ENCODE peak calls at places on chromosomes 7 and 10, in ten cellular contexts. N is kidney tubule cell; E is ACHN; U is M059J; R is NCI-H1417; V is GOT3; J is activated T-cell treated with anti-CD3 and anti-CD28 coated beads, Interleukin-2, amount 50 U/mL, for 72 hours; X is HEK293T; S is body of pancreas; Y is iris pigment epithelial cell. O is an unnamed sample.
A peak's percentile ranks its signal among the peaks of the same experiment; 100 is the strongest.

GRCh38 chr7:82443044-82443800 is at the start of gene CACNA2D1:
- DNase-seq in J (peak; percentile 15), S (no peak), E (peak; percentile 42), V (no peak), X (peak; percentile 57), N (peak; percentile 45), R (peak; percentile 85), Y (no peak), U (no peak), O (peak; percentile 78)

GRCh38 chr10:76779821-76780281 is 857.8 kb downstream of the KCNMA1 start:
- DNase-seq in X (no peak), R (no peak), Y (no peak), E (no peak), U (peak; percentile 17), S (no peak), V (no peak), N (no peak), J (no peak), O (no peak)

GRCh38 chr10:50360486-50360885 is 109.2 kb upstream of the ASAH2 start:
- DNase-seq in E (no peak), Y (no peak), U (no peak), N (peak; percentile 10), X (no peak), V (no peak), J (no peak), S (no peak), R (no peak), O (no peak)

GRCh38 chr10:101386659-101387259 is 32.8 kb downstream of the BTRC start:
- DNase-seq in V (no peak), N (no peak), X (no peak), J (no peak), Y (no peak), R (no peak), E (no peak), U (no peak), S (no peak), O (no peak)

GRCh38 chr7:47227762-47228177 is 354.1 kb downstream of the TNS3 start:
- DNase-seq in U (peak; percentile 97), N (peak; percentile 93), X (no peak), E (peak; percentile 86), S (peak; percentile 53), V (no peak), Y (peak; percentile 78), R (no peak), J (no peak), O (no peak)

GRCh38 chr7:10655031-10655430 is 318.6 kb upstream of the PHF14 start:
- DNase-seq in E (no peak), V (no peak), R (no peak), N (peak; percentile 3), S (no peak), J (no peak), Y (no peak), X (no peak), U (no peak), O (no peak)

GRCh38 chr10:120580651-120581259 is 123.7 kb downstream of the PLPP4 start:
- DNase-seq in U (no peak), R (no peak), X (no peak), N (peak; percentile 94), J (no peak), E (peak; percentile 93), Y (no peak), V (no peak), S (peak; percentile 6), O (no peak)

GRCh38 chr7:93040355-93040754 is 77.4 kb downstream of the SAMD9 start:
- DNase-seq in E (no peak), X (no peak), Y (no peak), R (no peak), U (no peak), N (no peak), S (no peak), J (no peak), V (no peak), O (no peak)

GRCh38 chr10:22321156-22321711 is 335 bp downstream of the BMI1 start:
- DNase-seq in U (peak; percentile 50), J (peak; percentile 68), X (peak; percentile 56), E (peak; percentile 70), S (peak; percentile 65), R (peak; percentile 47), V (no peak), Y (peak; percentile 84), N (peak; percentile 77), O (peak; percentile 42)

GRCh38 chr7:116162236-116162635 is 48.1 kb upstream of the TES start:
- DNase-seq in E (no peak), S (no peak), N (no peak), X (no peak), Y (no peak), V (no peak), U (no peak), R (no peak), J (no peak), O (no peak)

GRCh38 chr7:741850-742249 is 14.8 kb upstream of the PRKAR1B start:
- DNase-seq in R (no peak), J (no peak), E (no peak), S (no peak), U (no peak), V (no peak), N (no peak), X (no peak), Y (no peak), O (no peak)

GRCh38 chr7:113015038-113015645 is 71.5 kb downstream of the GPR85 start:
- DNase-seq in N (peak; percentile 42), J (no peak), Y (peak; percentile 45), V (no peak), U (peak; percentile 36), E (peak; percentile 80), R (peak; percentile 17), S (no peak), X (no peak), O (peak; percentile 58)

GRCh38 chr10:132149261-132149660 is 37.5 kb upstream of the DPYSL4 start:
- DNase-seq in J (no peak), V (no peak), U (no peak), X (no peak), R (no peak), Y (no peak), S (no peak), N (no peak), E (no peak), O (no peak)

GRCh38 chr10:62582804-62583208 is 208.6 kb downstream of the ZNF365 start:
- DNase-seq in S (peak; percentile 45), N (peak; percentile 78), V (no peak), J (no peak), Y (peak; percentile 95), E (no peak), R (no peak), U (peak; percentile 86), X (no peak), O (no peak)

GRCh38 chr10:132904169-132904813 is 38.1 kb downstream of the CFAP46 start:
- DNase-seq in R (peak; percentile 25), S (peak; percentile 30), X (peak; percentile 81), N (peak; percentile 55), U (peak; percentile 18), Y (peak; percentile 26), V (no peak), E (peak; percentile 55), J (peak; percentile 42), O (peak; percentile 18)

GRCh38 chr7:44471850-44472249 is 18.6 kb downstream of the NUDCD3 start:
- DNase-seq in N (peak; percentile 31), J (no peak), Y (peak; percentile 23), U (no peak), S (no peak), V (no peak), E (no peak), X (no peak), R (no peak), O (no peak)

GRCh38 chr7:31497501-31497900 is 16.4 kb upstream of the ITPRID1 start:
- DNase-seq in Y (no peak), S (no peak), J (no peak), E (no peak), N (peak; percentile 98), R (no peak), X (no peak), V (no peak), U (no peak), O (no peak)

GRCh38 chr7:88091988-88092675 is 127.7 kb downstream of the SRI start:
- DNase-seq in X (no peak), S (no peak), N (no peak), J (no peak), Y (no peak), U (no peak), V (no peak), R (no peak), E (no peak), O (no peak)

GRCh38 chr7:43678315-43678714 is 51.0 kb downstream of the COA1 start:
- DNase-seq in S (no peak), X (no peak), Y (no peak), E (no peak), J (no peak), N (no peak), R (no peak), V (no peak), U (no peak), O (no peak)

GRCh38 chr7:49001610-49002033 is 77.3 kb downstream of the CDC14C start:
- DNase-seq in R (peak; percentile 6), J (peak; percentile 8), E (peak; percentile 77), V (no peak), U (peak; percentile 20), Y (peak; percentile 0), X (peak; percentile 13), N (peak; percentile 65), S (peak; percentile 15), O (peak; percentile 30)

GRCh38 chr10:122347162-122347561 is 27.3 kb upstream of the PLEKHA1 start:
- DNase-seq in N (no peak), R (peak; percentile 1), X (no peak), Y (no peak), J (no peak), V (no peak), E (no peak), U (no peak), S (no peak), O (no peak)

GRCh38 chr7:30469303-30469702 is 9.3 kb downstream of the NOD1 start:
- DNase-seq in U (peak; percentile 58), E (peak; percentile 97), N (peak; percentile 95), Y (peak; percentile 100), S (peak; percentile 77), R (no peak), X (peak; percentile 20), V (peak; percentile 64), J (no peak), O (no peak)

GRCh38 chr10:89283988-89284475 is 17.8 kb upstream of the IFIT2 start:
- DNase-seq in J (no peak), V (no peak), R (no peak), S (peak; percentile 58), Y (peak; percentile 55), X (no peak), U (peak; percentile 84), E (peak; percentile 92), N (peak; percentile 91), O (peak; percentile 59)

GRCh38 chr10:6542999-6543430 is 37.1 kb downstream of the PRKCQ start:
- DNase-seq in Y (no peak), V (no peak), E (no peak), R (no peak), N (no peak), S (no peak), U (no peak), J (peak; percentile 50), X (no peak), O (peak; percentile 61)

GRCh38 chr7:54090652-54091213 is 451.4 kb upstream of the VSTM2A start:
- DNase-seq in V (no peak), R (no peak), E (no peak), Y (no peak), S (no peak), X (no peak), N (no peak), U (no peak), J (no peak), O (no peak)

GRCh38 chr10:80453715-80454525 is at the start of gene TSPAN14:
- DNase-seq in U (peak; percentile 74), N (peak; percentile 87), S (peak; percentile 87), E (peak; percentile 87), J (peak; percentile 82), Y (peak; percentile 84), V (peak; percentile 39), X (peak; percentile 83), R (peak; percentile 75), O (peak; percentile 47)

GRCh38 chr7:32058017-32058416 is 12.2 kb downstream of the PDE1C start:
- DNase-seq in V (no peak), J (no peak), R (no peak), U (no peak), X (no peak), E (no peak), S (no peak), N (no peak), Y (no peak), O (no peak)

GRCh38 chr10:6579904-6580278 is at the start of gene PRKCQ:
- DNase-seq in V (no peak), E (peak; percentile 23), S (peak; percentile 47), N (peak; percentile 53), R (no peak), J (no peak), X (peak; percentile 50), Y (peak; percentile 22), U (peak; percentile 2), O (peak; percentile 19)

O was measured in NCI-H2081.